ENCODE peak calls at places on chromosome 9, in four cellular contexts. One of them, this sample, is unnamed.

GRCh38 chr9:99822096-99822595 is 461 bp downstream of the NR4A3 start:
- DNase-seq in K562: peak
- DNase-seq in A549: no peak
- DNase-seq in GM12878: no peak
- DNase-seq in this sample: no peak

GRCh38 chr9:85685081-85685480 is 56.7 kb downstream of the AGTPBP1 start:
- DNase-seq in GM12878: no peak
- DNase-seq in K562: no peak
- DNase-seq in A549: no peak
- DNase-seq in this sample: no peak

GRCh38 chr9:123825337-123825736 is 104.6 kb downstream of the DENND1A start:
- DNase-seq in A549: peak
- DNase-seq in K562: peak
- DNase-seq in GM12878: no peak
- DNase-seq in this sample: peak

GRCh38 chr9:109401169-109401989 is 80.5 kb upstream of the EPB41L4B start:
- DNase-seq in GM12878: no peak
- DNase-seq in K562: peak
- DNase-seq in A549: peak
- DNase-seq in this sample: peak

GRCh38 chr9:35688558-35689350 is 971 bp downstream of the TPM2 start:
- DNase-seq in GM12878: no peak
- DNase-seq in A549: peak
- DNase-seq in K562: no peak
- DNase-seq in this sample: peak

GRCh38 chr9:114072181-114073140 is 5.6 kb downstream of the AMBP start:
- DNase-seq in A549: no peak
- DNase-seq in K562: no peak
- DNase-seq in GM12878: no peak
- DNase-seq in this sample: no peak

GRCh38 chr9:93343663-93344062 is 107.8 kb upstream of the FAM120A start:
- DNase-seq in A549: no peak
- DNase-seq in K562: no peak
- DNase-seq in GM12878: no peak
- DNase-seq in this sample: no peak

GRCh38 chr9:106286249-106286648 is 576.7 kb upstream of the ZNF462 start:
- DNase-seq in GM12878: no peak
- DNase-seq in A549: peak
- DNase-seq in K562: no peak
- DNase-seq in this sample: no peak

GRCh38 chr9:34675048-34675714 is 12.7 kb upstream of the CCL27 start:
- DNase-seq in A549: peak
- DNase-seq in GM12878: no peak
- DNase-seq in K562: peak
- DNase-seq in this sample: peak

GRCh38 chr9:109448223-109448622 is 49.9 kb downstream of the PTPN3 start:
- DNase-seq in K562: no peak
- DNase-seq in A549: no peak
- DNase-seq in GM12878: no peak
- DNase-seq in this sample: no peak

GRCh38 chr9:113381909-113382411 is 5.2 kb upstream of the HDHD3 start:
- DNase-seq in K562: no peak
- DNase-seq in GM12878: no peak
- DNase-seq in A549: no peak
- DNase-seq in this sample: peak

GRCh38 chr9:113963017-113963620 is 87.0 kb downstream of the ZNF618 start:
- DNase-seq in K562: peak
- DNase-seq in GM12878: no peak
- DNase-seq in A549: peak
- DNase-seq in this sample: peak

GRCh38 chr9:89528540-89528939 is 30.6 kb upstream of the SEMA4D start:
- DNase-seq in A549: peak
- DNase-seq in GM12878: no peak
- DNase-seq in K562: no peak
- DNase-seq in this sample: no peak

GRCh38 chr9:7760014-7760415 is 39.6 kb downstream of the DMAC1 start:
- DNase-seq in A549: no peak
- DNase-seq in GM12878: no peak
- DNase-seq in K562: no peak
- DNase-seq in this sample: no peak

GRCh38 chr9:111661150-111661801 is at the start of gene GNG10:
- DNase-seq in GM12878: no peak
- DNase-seq in K562: peak
- DNase-seq in A549: peak
- DNase-seq in this sample: peak

DNA sequence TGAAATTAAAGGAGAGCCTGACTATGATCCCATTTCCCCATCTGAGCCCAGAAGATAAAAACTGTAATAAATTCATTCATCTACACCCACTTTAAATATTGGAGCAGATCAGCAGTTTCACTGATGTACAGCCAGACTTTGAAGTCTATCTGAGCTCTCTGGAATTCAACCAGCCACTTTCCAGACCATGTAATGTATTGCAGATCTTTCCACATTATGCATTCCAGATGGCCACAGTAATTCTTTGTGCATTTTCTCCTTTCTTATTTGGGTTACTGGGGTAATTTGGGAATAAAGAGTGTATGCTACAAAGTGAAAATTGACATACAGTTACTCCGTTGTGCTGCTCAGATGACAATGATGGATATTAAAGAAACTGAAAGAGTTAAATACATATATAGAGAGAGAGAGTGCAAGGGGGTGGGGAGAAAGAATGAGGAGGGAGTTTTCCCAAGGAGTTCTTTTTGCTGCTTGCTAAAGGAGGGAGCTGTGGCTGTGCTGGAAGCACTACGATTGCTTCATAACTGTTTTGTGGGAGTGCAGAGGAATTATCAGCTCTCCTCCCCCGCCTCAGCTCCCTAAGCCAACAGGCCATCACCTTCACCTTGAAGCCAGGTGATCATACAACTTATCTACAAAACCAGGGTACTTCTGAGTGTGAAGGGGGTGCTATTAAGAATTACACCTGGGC is 152.8 kb downstream of the GAS1 start:
- DNase-seq in K562: no peak
- DNase-seq in GM12878: no peak
- DNase-seq in A549: no peak
- DNase-seq in this sample: no peak
- TF ChIP-seq ESRRA in K562: no peak
- TF ChIP-seq ESRRA in GM12878: no peak
- TF ChIP-seq ESRRA in A549: no peak
- TF ChIP-seq ESRRA in this sample: no peak

DNA sequence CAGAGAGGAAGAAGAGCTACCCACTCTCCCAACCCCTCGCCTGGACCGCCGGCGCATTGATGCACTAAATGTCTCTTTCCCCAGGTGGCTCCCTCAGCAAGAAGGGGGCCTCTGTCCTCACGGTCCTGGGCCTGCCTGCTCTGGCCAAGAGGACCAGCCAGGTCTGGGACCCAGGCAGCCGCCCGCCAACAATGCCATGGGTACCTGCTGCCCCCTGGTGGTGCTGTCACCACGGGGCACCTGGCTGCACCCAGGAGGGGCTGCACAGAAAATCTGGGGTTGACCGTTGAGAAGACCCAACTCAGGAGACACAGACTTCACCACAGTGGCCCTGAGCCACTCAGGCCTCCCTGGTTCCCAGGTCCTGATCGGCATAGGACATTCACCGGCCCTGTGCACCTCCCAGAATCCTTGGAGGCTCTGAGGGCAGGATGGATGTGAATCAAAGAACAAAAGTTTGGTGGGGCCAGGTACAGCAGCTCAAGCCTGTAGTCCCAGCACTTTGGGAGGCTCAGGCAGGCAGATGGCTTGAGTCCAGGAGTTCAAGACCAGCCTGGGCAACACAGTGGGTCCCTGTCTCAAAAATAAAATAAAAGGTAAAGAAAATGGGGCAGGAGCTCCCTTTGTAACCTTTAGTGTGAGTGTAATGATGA is 2.4 kb upstream of the VAV2 start:
- DNase-seq in K562: peak
- DNase-seq in A549: peak
- DNase-seq in GM12878: no peak
- DNase-seq in this sample: peak
- TF ChIP-seq EP300 in K562: no peak
- TF ChIP-seq EP300 in A549: no peak
- TF ChIP-seq EP300 in GM12878: no peak
- TF ChIP-seq EP300 in this sample: no peak

GRCh38 chr9:121917375-121918335 is 175.5 kb downstream of the TTLL11 start:
- DNase-seq in A549: no peak
- DNase-seq in GM12878: no peak
- DNase-seq in K562: no peak
- DNase-seq in this sample: no peak

GRCh38 chr9:121914017-121914595 is 179.0 kb downstream of the TTLL11 start:
- DNase-seq in A549: no peak
- DNase-seq in GM12878: no peak
- DNase-seq in K562: no peak
- DNase-seq in this sample: no peak

GRCh38 chr9:121914604-121915303 is 178.4 kb downstream of the TTLL11 start:
- DNase-seq in GM12878: no peak
- DNase-seq in A549: no peak
- DNase-seq in K562: no peak
- DNase-seq in this sample: no peak

GRCh38 chr9:121915304-121915625 is 177.8 kb downstream of the TTLL11 start:
- DNase-seq in A549: no peak
- DNase-seq in GM12878: no peak
- DNase-seq in K562: no peak
- DNase-seq in this sample: no peak

DNA sequence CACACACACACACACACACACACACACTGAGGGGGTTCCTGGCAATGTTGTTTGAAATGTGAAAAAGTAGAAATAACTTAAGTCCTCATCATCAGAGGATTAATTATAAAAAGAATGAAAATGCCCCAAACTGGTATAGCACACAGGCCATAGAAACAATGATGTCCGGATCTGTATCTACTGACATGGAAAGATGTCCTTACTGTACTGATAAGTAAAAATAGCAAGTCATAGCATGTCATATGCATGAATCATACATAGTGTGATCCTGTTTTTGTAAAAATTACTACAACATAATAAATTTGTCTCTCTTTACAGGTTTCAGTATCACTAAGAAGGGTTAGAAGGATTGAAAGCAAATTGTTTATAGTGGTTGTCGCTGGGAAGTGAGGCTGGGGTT is 177.1 kb downstream of the TTLL11 start:
- DNase-seq in GM12878: no peak
- DNase-seq in K562: no peak
- DNase-seq in A549: no peak
- DNase-seq in this sample: no peak
- TF ChIP-seq ESRRA in GM12878: no peak
- TF ChIP-seq ESRRA in K562: no peak
- TF ChIP-seq ESRRA in A549: no peak
- TF ChIP-seq ESRRA in this sample: no peak

DNA sequence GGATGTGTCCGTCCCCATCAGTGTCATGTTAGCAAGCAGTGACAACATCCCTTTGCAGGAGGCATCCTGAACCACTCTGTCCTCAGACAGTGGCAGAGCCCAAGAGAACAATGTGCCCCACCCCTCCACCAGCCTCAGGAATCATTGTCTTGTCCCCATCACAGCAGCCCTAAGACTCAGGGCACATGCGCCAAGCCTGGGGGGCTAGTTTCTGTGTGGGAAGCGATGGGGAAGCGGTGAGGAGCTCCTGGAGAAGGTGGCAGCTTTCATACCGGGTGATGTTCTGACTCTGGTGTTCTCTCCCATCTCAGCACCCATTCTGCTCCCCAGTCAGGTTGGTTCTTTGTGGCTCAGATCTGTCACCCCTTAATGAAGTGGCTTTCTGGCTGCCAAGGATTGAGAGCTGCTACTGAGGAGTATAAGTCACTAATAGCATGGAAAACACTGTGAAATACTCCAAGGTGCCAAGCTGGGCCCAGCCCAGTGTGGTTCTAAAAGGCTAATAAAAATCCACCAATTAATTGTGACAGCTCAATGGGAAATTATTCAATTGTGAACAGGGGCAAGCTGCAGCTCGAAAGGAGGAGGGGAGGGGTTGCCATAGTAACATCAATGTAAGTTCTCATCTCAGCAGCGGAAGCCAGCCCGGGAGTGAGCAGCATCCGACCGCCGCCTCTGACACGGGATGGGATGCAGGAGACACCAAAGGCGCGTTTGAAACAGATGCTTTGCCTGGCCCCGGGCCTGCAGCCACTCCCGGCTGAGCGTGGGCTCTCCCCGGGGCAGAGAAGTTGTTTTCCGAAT is 4.7 kb downstream of the QRFP start:
- DNase-seq in A549: no peak
- DNase-seq in K562: peak
- DNase-seq in GM12878: no peak
- DNase-seq in this sample: no peak
- TF ChIP-seq EP300 in A549: no peak
- TF ChIP-seq EP300 in K562: no peak
- TF ChIP-seq EP300 in GM12878: no peak
- TF ChIP-seq EP300 in this sample: no peak

GRCh38 chr9:68648971-68649370 is 56.1 kb upstream of the PIP5K1B start:
- DNase-seq in GM12878: no peak
- DNase-seq in A549: no peak
- DNase-seq in K562: no peak
- DNase-seq in this sample: no peak

GRCh38 chr9:68654075-68654474 is 51.0 kb upstream of the PIP5K1B start:
- DNase-seq in GM12878: no peak
- DNase-seq in K562: no peak
- DNase-seq in A549: no peak
- DNase-seq in this sample: no peak

GRCh38 chr9:68651280-68651893 is 53.7 kb upstream of the PIP5K1B start:
- DNase-seq in GM12878: no peak
- DNase-seq in K562: no peak
- DNase-seq in A549: no peak
- DNase-seq in this sample: no peak

GRCh38 chr9:68648164-68648563 is 56.9 kb upstream of the PIP5K1B start:
- DNase-seq in K562: no peak
- DNase-seq in A549: no peak
- DNase-seq in GM12878: no peak
- DNase-seq in this sample: no peak

DNA sequence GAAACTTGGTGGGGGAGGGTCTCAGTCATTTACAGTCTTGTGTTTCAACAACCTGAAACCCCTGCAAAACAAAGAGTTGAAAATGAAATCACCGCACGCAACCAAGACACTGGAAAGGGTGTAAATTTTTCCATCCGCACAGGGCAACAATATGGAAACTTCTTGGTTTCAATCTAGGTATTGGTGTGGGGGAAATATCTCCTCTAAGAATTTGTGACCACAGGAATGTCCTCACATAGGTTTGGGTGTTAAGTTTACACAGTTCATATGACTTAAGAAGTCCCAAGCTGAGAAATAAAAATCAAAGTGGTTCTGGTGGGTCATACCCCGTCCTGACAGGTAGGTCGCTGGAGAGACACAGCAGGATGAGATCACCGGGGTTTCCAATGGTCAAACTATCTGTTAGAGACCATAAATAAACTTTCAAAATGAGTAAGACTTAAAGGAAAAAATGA is 51.9 kb upstream of the PIP5K1B start:
- DNase-seq in K562: no peak
- DNase-seq in GM12878: peak
- DNase-seq in A549: no peak
- DNase-seq in this sample: no peak
- TF ChIP-seq ESRRA in K562: no peak
- TF ChIP-seq ESRRA in GM12878: no peak
- TF ChIP-seq ESRRA in A549: no peak
- TF ChIP-seq ESRRA in this sample: no peak